ENCODE peak calls at places on chromosomes 16 and 17, in eight cellular contexts. One of them, this sample, is unnamed. For H3K27me3, the result is how much of the 10 kb centered on the place peaks cover.

GRCh38 chr17:50472286-50472685 is 3.6 kb upstream of the CHAD start:
- DNase-seq in gastrocnemius medialis: peak
- DNase-seq in neural progenitor cell: no peak
- DNase-seq in endodermal cell: no peak
- DNase-seq in astrocyte: no peak
- DNase-seq in uterus: no peak
- DNase-seq in PC-9: no peak
- DNase-seq in mesenchymal stem cell: no peak
- DNase-seq in this sample: no peak

GRCh38 chr16:55499951-55500350 is 8.9 kb upstream of the LPCAT2 start:
- DNase-seq in gastrocnemius medialis: no peak
- DNase-seq in neural progenitor cell: peak
- DNase-seq in endodermal cell: peak
- DNase-seq in astrocyte: peak
- DNase-seq in uterus: no peak
- DNase-seq in PC-9: peak
- DNase-seq in mesenchymal stem cell: peak
- DNase-seq in this sample: peak

GRCh38 chr16:29126057-29126494 is 141.2 kb downstream of the LAT start:
- DNase-seq in gastrocnemius medialis: no peak
- DNase-seq in neural progenitor cell: no peak
- DNase-seq in endodermal cell: no peak
- DNase-seq in astrocyte: no peak
- DNase-seq in uterus: no peak
- DNase-seq in PC-9: no peak
- DNase-seq in mesenchymal stem cell: no peak
- DNase-seq in this sample: no peak

GRCh38 chr16:23505180-23505665 is 5.1 kb downstream of the GGA2 start:
- DNase-seq in gastrocnemius medialis: no peak
- DNase-seq in neural progenitor cell: peak
- DNase-seq in endodermal cell: no peak
- DNase-seq in astrocyte: no peak
- DNase-seq in uterus: no peak
- DNase-seq in PC-9: no peak
- DNase-seq in mesenchymal stem cell: no peak
- DNase-seq in this sample: no peak

GRCh38 chr17:835263-835662 is 53.1 kb downstream of the MRM3 start:
- DNase-seq in gastrocnemius medialis: peak
- DNase-seq in neural progenitor cell: peak
- DNase-seq in endodermal cell: peak
- DNase-seq in astrocyte: peak
- DNase-seq in uterus: no peak
- DNase-seq in PC-9: peak
- DNase-seq in mesenchymal stem cell: peak
- DNase-seq in this sample: no peak

GRCh38 chr17:75241996-75242460 is 19.4 kb downstream of the GGA3 start:
- DNase-seq in gastrocnemius medialis: peak
- DNase-seq in neural progenitor cell: no peak
- DNase-seq in endodermal cell: no peak
- DNase-seq in astrocyte: peak
- DNase-seq in uterus: no peak
- DNase-seq in PC-9: no peak
- DNase-seq in mesenchymal stem cell: no peak
- DNase-seq in this sample: no peak

GRCh38 chr17:59371426-59372099 is 40.1 kb downstream of the YPEL2 start:
- DNase-seq in gastrocnemius medialis: peak
- DNase-seq in neural progenitor cell: no peak
- DNase-seq in endodermal cell: no peak
- DNase-seq in astrocyte: no peak
- DNase-seq in uterus: peak
- DNase-seq in PC-9: no peak
- DNase-seq in mesenchymal stem cell: peak
- DNase-seq in this sample: peak

GRCh38 chr17:37708616-37709212 is 36.1 kb downstream of the HNF1B start:
- DNase-seq in gastrocnemius medialis: no peak
- DNase-seq in neural progenitor cell: no peak
- DNase-seq in endodermal cell: peak
- DNase-seq in astrocyte: peak
- DNase-seq in uterus: no peak
- DNase-seq in PC-9: peak
- DNase-seq in mesenchymal stem cell: peak
- DNase-seq in this sample: no peak

GRCh38 chr17:50396261-50397110 is 837 bp downstream of the LRRC59 start:
- DNase-seq in gastrocnemius medialis: no peak
- DNase-seq in neural progenitor cell: no peak
- DNase-seq in endodermal cell: peak
- DNase-seq in astrocyte: peak
- DNase-seq in uterus: peak
- DNase-seq in PC-9: peak
- DNase-seq in mesenchymal stem cell: peak
- DNase-seq in this sample: peak

GRCh38 chr17:57810740-57811632 is 38.9 kb downstream of the MRPS23 start:
- DNase-seq in gastrocnemius medialis: no peak
- DNase-seq in neural progenitor cell: no peak
- DNase-seq in endodermal cell: peak
- DNase-seq in astrocyte: peak
- DNase-seq in uterus: peak
- DNase-seq in PC-9: no peak
- DNase-seq in mesenchymal stem cell: no peak
- DNase-seq in this sample: no peak

GRCh38 chr17:49035470-49036269 is 38.5 kb downstream of the IGF2BP1 start:
- DNase-seq in gastrocnemius medialis: no peak
- DNase-seq in neural progenitor cell: peak
- DNase-seq in endodermal cell: peak
- DNase-seq in astrocyte: no peak
- DNase-seq in uterus: peak
- DNase-seq in PC-9: peak
- DNase-seq in mesenchymal stem cell: peak
- DNase-seq in this sample: no peak

GRCh38 chr17:43597624-43598358 is 51.7 kb upstream of the ETV4 start:
- DNase-seq in gastrocnemius medialis: no peak
- DNase-seq in neural progenitor cell: no peak
- DNase-seq in endodermal cell: no peak
- DNase-seq in astrocyte: no peak
- DNase-seq in uterus: no peak
- DNase-seq in PC-9: no peak
- DNase-seq in mesenchymal stem cell: no peak
- DNase-seq in this sample: no peak

GRCh38 chr16:69477546-69477945 is 53.1 kb downstream of the CYB5B start:
- DNase-seq in gastrocnemius medialis: no peak
- DNase-seq in neural progenitor cell: no peak
- DNase-seq in endodermal cell: no peak
- DNase-seq in astrocyte: peak
- DNase-seq in uterus: no peak
- DNase-seq in PC-9: no peak
- DNase-seq in mesenchymal stem cell: peak
- DNase-seq in this sample: no peak

GRCh38 chr17:27218719-27219488 is 75.0 kb upstream of the WSB1 start:
- DNase-seq in gastrocnemius medialis: no peak
- DNase-seq in neural progenitor cell: no peak
- DNase-seq in endodermal cell: no peak
- DNase-seq in astrocyte: no peak
- DNase-seq in uterus: no peak
- DNase-seq in PC-9: no peak
- DNase-seq in mesenchymal stem cell: no peak
- DNase-seq in this sample: no peak

GRCh38 chr17:36575028-36575427 is 16.7 kb upstream of the DHRS11 start:
- DNase-seq in gastrocnemius medialis: no peak
- DNase-seq in neural progenitor cell: no peak
- DNase-seq in endodermal cell: no peak
- DNase-seq in astrocyte: no peak
- DNase-seq in uterus: no peak
- DNase-seq in PC-9: no peak
- DNase-seq in mesenchymal stem cell: no peak
- DNase-seq in this sample: no peak

GRCh38 chr16:3654249-3654991 is at the start of gene DNASE1:
- DNase-seq in gastrocnemius medialis: peak
- DNase-seq in neural progenitor cell: peak
- DNase-seq in endodermal cell: peak
- DNase-seq in astrocyte: peak
- DNase-seq in uterus: peak
- DNase-seq in PC-9: peak
- DNase-seq in mesenchymal stem cell: peak
- DNase-seq in this sample: no peak

GRCh38 chr17:80725532-80725931 is 180.9 kb downstream of the RPTOR start:
- DNase-seq in gastrocnemius medialis: no peak
- DNase-seq in neural progenitor cell: no peak
- DNase-seq in endodermal cell: no peak
- DNase-seq in astrocyte: no peak
- DNase-seq in uterus: no peak
- DNase-seq in PC-9: no peak
- DNase-seq in mesenchymal stem cell: peak
- DNase-seq in this sample: no peak

GRCh38 chr16:73066321-73066926 is 18.5 kb upstream of the ZFHX3 start:
- DNase-seq in gastrocnemius medialis: no peak
- DNase-seq in neural progenitor cell: peak
- DNase-seq in endodermal cell: peak
- DNase-seq in astrocyte: no peak
- DNase-seq in uterus: no peak
- DNase-seq in PC-9: no peak
- DNase-seq in mesenchymal stem cell: no peak
- DNase-seq in this sample: no peak

GRCh38 chr17:61132524-61133025 is 267.1 kb upstream of the TBX2 start:
- DNase-seq in gastrocnemius medialis: no peak
- DNase-seq in neural progenitor cell: no peak
- DNase-seq in endodermal cell: no peak
- DNase-seq in astrocyte: no peak
- DNase-seq in uterus: no peak
- DNase-seq in PC-9: no peak
- DNase-seq in mesenchymal stem cell: no peak
- DNase-seq in this sample: no peak

GRCh38 chr16:56401482-56401881 is 23.9 kb downstream of the AMFR start:
- DNase-seq in gastrocnemius medialis: peak
- DNase-seq in neural progenitor cell: peak
- DNase-seq in endodermal cell: peak
- DNase-seq in astrocyte: no peak
- DNase-seq in uterus: no peak
- DNase-seq in PC-9: no peak
- DNase-seq in mesenchymal stem cell: no peak
- DNase-seq in this sample: no peak

DNA sequence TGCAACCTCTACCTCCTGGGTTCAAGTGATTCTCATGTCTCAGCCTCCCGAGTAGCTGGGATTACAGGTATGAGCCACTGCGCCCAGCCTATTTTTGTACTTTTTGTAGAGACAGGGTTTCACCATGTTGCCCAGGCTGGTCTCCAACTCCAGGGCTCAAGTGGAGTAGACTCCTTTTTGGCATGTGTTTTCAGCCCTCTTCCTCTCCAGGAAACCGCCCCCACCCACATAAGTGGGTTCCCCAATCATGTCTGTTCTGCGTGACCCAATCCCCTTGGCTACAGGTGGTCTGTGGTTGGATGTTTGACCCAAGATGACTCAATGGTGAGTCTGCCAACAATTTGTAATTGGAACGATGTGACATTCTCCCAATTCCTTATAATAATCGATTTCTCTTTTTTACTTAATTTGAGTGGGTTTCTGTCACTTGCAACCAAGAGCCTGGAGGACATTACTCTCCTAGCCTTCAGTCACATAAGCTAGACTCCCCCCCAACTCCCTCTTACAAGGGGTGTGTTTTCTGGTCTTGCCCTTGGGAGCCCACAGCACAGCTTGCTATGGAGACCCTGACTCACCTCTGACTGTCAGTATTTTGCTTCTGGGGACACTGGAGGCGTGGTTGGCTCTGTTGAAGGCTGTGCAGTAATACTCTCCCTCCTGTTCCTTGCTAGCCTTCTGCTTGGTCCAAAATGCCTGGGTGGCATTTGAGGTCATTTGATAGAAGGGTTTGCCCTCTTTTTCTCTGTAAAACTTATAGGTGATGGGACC is 34.9 kb downstream of the PECAM1 start:
- DNase-seq in gastrocnemius medialis: no peak
- DNase-seq in neural progenitor cell: no peak
- DNase-seq in endodermal cell: no peak
- DNase-seq in astrocyte: peak
- DNase-seq in uterus: no peak
- DNase-seq in PC-9: no peak
- DNase-seq in mesenchymal stem cell: no peak
- DNase-seq in this sample: no peak
- H3K27ac ChIP-seq in gastrocnemius medialis: peak
- H3K27ac ChIP-seq in neural progenitor cell: no peak
- H3K27ac ChIP-seq in endodermal cell: no peak
- H3K27ac ChIP-seq in astrocyte: peak
- H3K27ac ChIP-seq in uterus: peak
- H3K27ac ChIP-seq in PC-9: no peak
- H3K27ac ChIP-seq in mesenchymal stem cell: no peak
- H3K27ac ChIP-seq in this sample: no peak

DNA sequence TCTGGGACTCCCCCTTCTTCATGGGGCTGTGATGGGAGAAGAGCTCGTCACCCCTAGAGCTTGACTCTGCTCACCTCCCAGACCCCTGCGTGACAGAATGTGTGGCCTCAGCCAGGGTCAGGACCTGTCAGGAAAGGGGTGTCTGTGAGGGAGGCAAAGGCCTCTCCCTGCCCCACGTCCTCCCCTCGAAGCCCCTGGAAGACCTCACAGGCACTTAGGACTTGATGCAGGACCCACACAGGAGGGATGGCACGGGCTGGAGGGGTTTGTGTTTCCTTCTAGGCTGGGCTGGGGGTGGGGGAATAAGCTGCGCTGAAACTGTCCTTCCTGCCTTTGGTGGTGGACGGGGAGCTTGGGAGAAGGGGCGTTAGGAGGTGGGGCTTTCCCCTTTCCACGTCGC is 11.0 kb upstream of the CLUH start:
- DNase-seq in gastrocnemius medialis: no peak
- DNase-seq in neural progenitor cell: no peak
- DNase-seq in endodermal cell: peak
- DNase-seq in astrocyte: no peak
- DNase-seq in uterus: no peak
- DNase-seq in PC-9: no peak
- DNase-seq in mesenchymal stem cell: no peak
- DNase-seq in this sample: no peak
- H3K27me3 ChIP-seq in gastrocnemius medialis: under half
- H3K27me3 ChIP-seq in neural progenitor cell: under half
- H3K27me3 ChIP-seq in endodermal cell: under half
- H3K27me3 ChIP-seq in astrocyte: under half
- H3K27me3 ChIP-seq in uterus: under half
- H3K27me3 ChIP-seq in PC-9: under half
- H3K27me3 ChIP-seq in mesenchymal stem cell: under half
- H3K27me3 ChIP-seq in this sample: under half

GRCh38 chr17:68435876-68436842 is 21.1 kb downstream of the WIPI1 start:
- DNase-seq in gastrocnemius medialis: peak
- DNase-seq in neural progenitor cell: peak
- DNase-seq in endodermal cell: peak
- DNase-seq in astrocyte: peak
- DNase-seq in uterus: peak
- DNase-seq in PC-9: peak
- DNase-seq in mesenchymal stem cell: peak
- DNase-seq in this sample: no peak
- H3K4me3 ChIP-seq in gastrocnemius medialis: no peak
- H3K4me3 ChIP-seq in neural progenitor cell: no peak
- H3K4me3 ChIP-seq in endodermal cell: no peak
- H3K4me3 ChIP-seq in astrocyte: no peak
- H3K4me3 ChIP-seq in uterus: no peak
- H3K4me3 ChIP-seq in PC-9: peak
- H3K4me3 ChIP-seq in mesenchymal stem cell: no peak
- H3K4me3 ChIP-seq in this sample: no peak

DNA sequence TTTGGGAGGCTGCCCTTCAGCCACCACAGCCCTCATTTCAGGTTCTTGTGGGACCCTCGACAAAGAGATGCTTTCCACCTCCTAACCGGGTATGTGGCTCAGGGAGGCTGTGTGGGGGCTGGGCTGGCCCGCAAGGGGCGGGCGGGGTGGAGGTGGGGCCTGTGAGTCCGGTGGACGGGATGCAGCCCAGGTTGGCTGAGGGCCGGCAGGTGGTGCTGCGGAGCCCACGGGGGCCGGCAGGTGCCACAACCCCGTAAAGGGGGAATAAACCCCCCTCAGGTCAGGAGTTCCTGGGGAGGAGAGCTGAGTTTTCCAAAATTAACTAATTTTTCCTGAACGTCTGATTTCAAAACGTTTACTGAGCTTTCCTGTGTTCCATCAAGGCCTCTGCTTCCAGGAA is 4.9 kb upstream of the CIAO3 start:
- DNase-seq in gastrocnemius medialis: no peak
- DNase-seq in neural progenitor cell: peak
- DNase-seq in endodermal cell: peak
- DNase-seq in astrocyte: no peak
- DNase-seq in uterus: no peak
- DNase-seq in PC-9: no peak
- DNase-seq in mesenchymal stem cell: no peak
- DNase-seq in this sample: no peak
- H3K27ac ChIP-seq in gastrocnemius medialis: no peak
- H3K27ac ChIP-seq in neural progenitor cell: no peak
- H3K27ac ChIP-seq in endodermal cell: no peak
- H3K27ac ChIP-seq in astrocyte: no peak
- H3K27ac ChIP-seq in uterus: no peak
- H3K27ac ChIP-seq in PC-9: no peak
- H3K27ac ChIP-seq in mesenchymal stem cell: no peak
- H3K27ac ChIP-seq in this sample: no peak

This sample was measured in ascending aorta.